ENCODE peak calls at places on chromosomes 7 and 10, in six cellular contexts. M is tibial artery, A is fibroblast of mammary gland, J is uterus, K is A549, U is brain microvascular endothelial cell. E is an unnamed sample.

GRCh38 chr7:102916426-102916825 is 3.6 kb downstream of the LRRC17 start:
- DNase-seq in J (no peak), M (no peak), U (peak; percentile 64), A (peak; percentile 92), K (no peak), E (no peak)

GRCh38 chr10:128210215-128211063 is 84.2 kb upstream of the MKI67 start:
- DNase-seq in K (peak; percentile 67), J (peak; percentile 50), U (no peak), M (peak; percentile 78), A (peak; percentile 14), E (peak; percentile 76)

GRCh38 chr7:104469135-104469820 is 140.9 kb downstream of the LHFPL3 start:
- DNase-seq in J (no peak), A (no peak), K (no peak), M (no peak), U (no peak), E (no peak)

GRCh38 chr10:76649723-76650127 is 987.9 kb downstream of the KCNMA1 start:
- DNase-seq in J (peak; percentile 35), A (peak; percentile 86), K (peak; percentile 16), M (no peak), U (peak; percentile 46), E (no peak)

GRCh38 chr10:1366811-1367425 is 310.7 kb downstream of the WDR37 start:
- DNase-seq in M (no peak), J (no peak), A (no peak), U (no peak), K (no peak), E (peak; percentile 26)

GRCh38 chr7:36487756-36488336 is 98.2 kb downstream of the ANLN start:
- DNase-seq in M (no peak), K (peak; percentile 71), A (peak; percentile 65), J (no peak), U (peak; percentile 57), E (no peak)

GRCh38 chr7:21338728-21339164 is 89.1 kb upstream of the SP4 start:
- DNase-seq in K (no peak), U (no peak), J (no peak), A (no peak), M (no peak), E (no peak)

GRCh38 chr10:112907893-112908292 is 42.2 kb upstream of the TCF7L2 start:
- DNase-seq in M (no peak), J (no peak), U (no peak), K (peak; percentile 73), A (peak; percentile 34), E (no peak)

GRCh38 chr7:113175525-113176097 is 57.3 kb upstream of the SMIM30 start:
- DNase-seq in M (no peak), K (no peak), J (no peak), A (no peak), U (peak; percentile 5), E (no peak)

GRCh38 chr7:149209518-149210269 is 14.3 kb downstream of the ZNF282 start:
- DNase-seq in J (no peak), M (no peak), K (peak; percentile 74), U (peak; percentile 90), A (peak; percentile 81), E (no peak)

GRCh38 chr10:28411136-28411460 is 108.2 kb upstream of the MPP7 start:
- DNase-seq in U (no peak), J (no peak), M (no peak), A (no peak), K (peak; percentile 15), E (no peak)

GRCh38 chr10:21327239-21327993 is 198.1 kb downstream of the SKIDA1 start:
- DNase-seq in U (no peak), K (peak; percentile 70), A (peak; percentile 22), M (no peak), J (no peak), E (no peak)

GRCh38 chr10:103847909-103848468 is 7.4 kb downstream of the SH3PXD2A start:
- DNase-seq in A (no peak), K (no peak), U (no peak), M (no peak), J (no peak), E (no peak)

GRCh38 chr10:124185074-124185473 is 91.7 kb upstream of the CHST15 start:
- DNase-seq in J (no peak), K (no peak), U (no peak), A (no peak), M (no peak), E (no peak)

GRCh38 chr7:77338260-77338659 is 77.9 kb downstream of the GSAP start:
- DNase-seq in K (no peak), U (no peak), M (no peak), A (no peak), J (no peak), E (no peak)

GRCh38 chr7:55158541-55158940 is 139.7 kb downstream of the EGFR start:
- DNase-seq in U (peak; percentile 53), K (no peak), J (no peak), A (no peak), M (no peak), E (no peak)

GRCh38 chr7:74452748-74453320 is 872 bp upstream of the GTF2IRD1 start:
- DNase-seq in U (no peak), K (no peak), M (peak; percentile 93), J (peak; percentile 77), A (peak; percentile 88), E (no peak)

GRCh38 chr10:47301833-47302232 is 1.8 kb downstream of the GDF10 start:
- DNase-seq in M (no peak), K (no peak), A (no peak), U (no peak), J (no peak), E (no peak)

GRCh38 chr7:68725843-68726242 is 872.4 kb upstream of the AUTS2 start:
- DNase-seq in M (no peak), A (no peak), U (no peak), J (no peak), K (no peak), E (no peak)
- TF ChIP-seq CTCF in M (no peak), A (peak; percentile 5), U (peak; percentile 8), J (no peak), K (peak; percentile 12), E (no peak)

DNA sequence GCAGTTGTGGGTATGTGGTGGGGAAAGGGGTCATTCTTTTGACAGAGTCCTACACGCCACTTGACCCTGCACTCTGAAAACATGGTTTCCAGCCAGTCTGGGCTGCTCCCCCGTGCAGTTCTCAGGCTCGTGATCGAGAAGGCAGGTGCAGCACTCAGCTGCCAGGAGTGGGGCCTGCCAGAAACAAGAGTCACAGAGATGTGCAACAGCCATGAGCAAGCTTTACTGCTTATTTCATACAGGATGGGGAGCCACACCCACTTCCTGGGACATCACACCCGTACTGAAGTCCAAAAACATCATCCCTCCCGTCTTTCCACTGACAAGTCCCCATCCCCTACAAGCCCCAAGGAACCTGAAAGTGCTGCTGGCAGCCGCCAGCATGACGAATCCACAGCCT is 9.3 kb downstream of the ATG9B start:
- DNase-seq in A (peak; percentile 36), M (no peak), U (no peak), K (no peak), J (no peak), E (no peak)
- TF ChIP-seq CTCF in A (no peak), M (no peak), U (no peak), K (no peak), J (no peak), E (no peak)

DNA sequence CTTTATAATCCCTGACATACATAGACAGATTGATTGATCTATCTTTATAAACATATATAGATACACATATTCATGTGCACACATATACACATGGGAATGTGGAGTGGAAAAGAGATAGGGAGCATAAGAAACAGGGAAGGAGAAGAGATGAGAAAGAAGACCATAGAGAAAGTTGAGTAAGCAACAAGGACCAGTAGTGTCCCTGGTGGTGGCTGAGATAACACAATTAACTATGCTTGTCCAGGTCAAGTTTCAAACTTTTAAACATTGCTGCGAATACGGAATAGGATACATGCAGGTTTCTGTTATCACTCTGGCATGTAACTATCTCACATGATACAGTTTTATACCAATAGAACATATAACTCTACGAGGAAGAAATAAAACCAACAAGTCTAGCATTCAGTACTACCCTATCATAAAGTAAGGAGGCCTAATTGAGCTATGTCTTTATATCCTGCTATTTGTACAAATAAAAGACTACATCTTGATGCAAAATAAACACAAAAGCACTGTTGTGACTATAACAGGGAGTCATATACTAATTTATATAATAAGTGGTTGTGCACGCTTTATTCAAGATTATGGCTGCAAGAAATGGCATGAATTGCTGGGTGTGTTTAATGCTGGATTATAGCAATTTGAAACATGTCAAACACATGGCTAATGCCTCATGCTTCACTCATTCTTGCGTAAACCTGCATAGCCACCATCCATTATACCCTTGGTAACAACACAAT is 8.0 kb downstream of the FOXP2 start:
- DNase-seq in A (no peak), U (no peak), M (no peak), J (no peak), K (no peak), E (no peak)
- TF ChIP-seq CTCF in A (peak; percentile 42), U (peak; percentile 53), M (no peak), J (no peak), K (no peak), E (no peak)

GRCh38 chr10:118031351-118032075 is 15.2 kb downstream of the RAB11FIP2 start:
- DNase-seq in M (no peak), U (no peak), J (no peak), K (no peak), A (no peak), E (no peak)

GRCh38 chr10:118035358-118036031 is 11.2 kb downstream of the RAB11FIP2 start:
- DNase-seq in K (no peak), M (no peak), U (no peak), A (no peak), J (no peak), E (no peak)

GRCh38 chr10:118032564-118032963 is 14.2 kb downstream of the RAB11FIP2 start:
- DNase-seq in M (no peak), U (no peak), A (no peak), J (no peak), K (no peak), E (no peak)

GRCh38 chr10:118034755-118035154 is 12.0 kb downstream of the RAB11FIP2 start:
- DNase-seq in A (no peak), K (no peak), M (no peak), U (no peak), J (no peak), E (no peak)

DNA sequence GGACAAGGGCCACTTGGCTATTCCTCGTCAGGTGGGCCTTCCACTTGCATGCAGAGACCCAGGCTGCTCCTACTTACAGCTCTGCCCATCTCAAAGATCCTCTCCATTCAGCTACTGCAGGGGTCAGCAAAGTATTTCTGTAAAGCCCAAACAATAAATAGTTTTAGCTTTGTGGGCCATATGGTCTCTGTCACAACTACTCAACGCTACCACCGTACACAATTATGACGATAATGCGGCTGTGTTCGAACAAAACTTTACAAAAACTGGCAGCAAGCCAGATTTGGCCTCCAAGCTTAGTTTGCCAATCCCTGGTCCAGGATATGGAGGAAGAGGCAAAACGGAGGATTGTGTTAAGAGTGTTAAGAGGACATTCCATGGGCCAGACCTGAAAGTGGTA is 12.8 kb downstream of the RAB11FIP2 start:
- DNase-seq in M (no peak), A (no peak), J (no peak), K (no peak), U (no peak), E (no peak)
- TF ChIP-seq CTCF in M (no peak), A (no peak), J (no peak), K (no peak), U (no peak), E (no peak)